ENCODE peak calls at places on chromosomes 12 and 14, in four cellular contexts. D is Peyer's patch, P is adrenal gland, J is stomach. M is an unnamed sample. For H3K36me3, the result is how much of the 10 kb centered on the place peaks cover.

GRCh38 chr12:84912191-84913142 is at the start of gene SLC6A15:
- DNase-seq in D (peak), P (no peak), J (no peak), M (peak)

GRCh38 chr12:44930972-44931600 is 55.0 kb upstream of the NELL2 start:
- DNase-seq in J (no peak), D (no peak), P (no peak), M (no peak)

GRCh38 chr12:52395761-52396434 is 10.2 kb downstream of the KRT82 start:
- DNase-seq in J (no peak), P (no peak), D (peak), M (peak)

GRCh38 chr12:15037091-15037723 is 64.4 kb downstream of the PDE6H start:
- DNase-seq in D (no peak), J (no peak), P (no peak), M (no peak)

GRCh38 chr12:125773033-125773432 is 707.8 kb downstream of the AACS start:
- DNase-seq in J (no peak), P (no peak), D (no peak), M (peak)

GRCh38 chr12:58633479-58633878 is 286.8 kb downstream of the LRIG3 start:
- DNase-seq in D (no peak), J (no peak), P (no peak), M (no peak)

GRCh38 chr14:75205586-75205985 is 29.2 kb upstream of the TMED10 start:
- DNase-seq in P (no peak), J (no peak), D (no peak), M (no peak)

GRCh38 chr12:104635944-104636343 is 179.2 kb downstream of the CHST11 start:
- DNase-seq in D (no peak), J (no peak), P (no peak), M (no peak)

GRCh38 chr12:4030938-4031702 is 157.9 kb upstream of the PARP11 start:
- DNase-seq in J (peak), D (peak), P (peak), M (peak)

GRCh38 chr12:5442251-5443006 is 10.5 kb downstream of the NTF3 start:
- DNase-seq in P (no peak), J (no peak), D (peak), M (peak)

GRCh38 chr14:90698379-90698869 is 117.8 kb downstream of the TTC7B start:
- DNase-seq in P (peak), D (peak), J (no peak), M (peak)

GRCh38 chr14:86087377-86087776 is 557.4 kb downstream of the FLRT2 start:
- DNase-seq in J (no peak), D (no peak), P (no peak), M (no peak)

GRCh38 chr12:5138256-5138655 is 94.6 kb downstream of the KCNA5 start:
- DNase-seq in D (no peak), P (no peak), J (no peak), M (no peak)

GRCh38 chr14:81509838-81510452 is 23.7 kb downstream of the SEL1L start:
- DNase-seq in J (no peak), D (no peak), P (no peak), M (no peak)

GRCh38 chr14:103625361-103626095 is 3.5 kb upstream of the KLC1 start:
- DNase-seq in D (peak), J (no peak), P (no peak), M (no peak)

GRCh38 chr14:23402296-23403138 is 5.6 kb downstream of the MYH6 start:
- DNase-seq in P (no peak), J (no peak), D (no peak), M (no peak)

GRCh38 chr12:6072302-6072752 is 52.1 kb downstream of the VWF start:
- DNase-seq in D (no peak), P (no peak), J (no peak), M (no peak)

GRCh38 chr12:105744659-105745058 is 394.1 kb downstream of the NUAK1 start:
- DNase-seq in D (no peak), P (no peak), J (no peak), M (no peak)

GRCh38 chr14:30142216-30142615 is 214.6 kb upstream of the PRKD1 start:
- DNase-seq in J (no peak), D (no peak), P (no peak), M (no peak)

GRCh38 chr12:64236549-64236948 is 14.5 kb upstream of the KICS2 start:
- DNase-seq in D (no peak), J (no peak), P (no peak), M (no peak)

GRCh38 chr12:84619053-84619452 is 293.5 kb downstream of the SLC6A15 start:
- DNase-seq in J (no peak), P (no peak), D (no peak), M (no peak)

GRCh38 chr12:1013618-1014489 is 22.8 kb downstream of the ERC1 start:
- DNase-seq in P (peak), D (no peak), J (no peak), M (no peak)

GRCh38 chr12:115542656-115543055 is 734.8 kb downstream of the MED13L start:
- DNase-seq in J (no peak), D (no peak), P (peak), M (no peak)

GRCh38 chr14:99537399-99537798 is 56.2 kb downstream of the CCNK start:
- DNase-seq in P (peak), J (no peak), D (no peak), M (no peak)

GRCh38 chr12:64639466-64639865 is 29.2 kb downstream of the RASSF3 start:
- DNase-seq in J (no peak), P (no peak), D (no peak), M (no peak)

GRCh38 chr14:103742499-103743255 is 27.1 kb downstream of the ZFYVE21 start:
- DNase-seq in P (no peak), D (peak), J (no peak), M (no peak)

GRCh38 chr14:35818346-35819115 is 7.6 kb upstream of the BRMS1L start:
- DNase-seq in P (no peak), J (no peak), D (no peak), M (peak)

GRCh38 chr12:60930146-60930545 is 1330.1 kb upstream of the USP15 start:
- DNase-seq in P (no peak), D (no peak), J (no peak), M (no peak)

GRCh38 chr12:130246560-130246959 is 84.3 kb downstream of the FZD10 start:
- DNase-seq in J (no peak), D (no peak), P (no peak), M (no peak)

DNA sequence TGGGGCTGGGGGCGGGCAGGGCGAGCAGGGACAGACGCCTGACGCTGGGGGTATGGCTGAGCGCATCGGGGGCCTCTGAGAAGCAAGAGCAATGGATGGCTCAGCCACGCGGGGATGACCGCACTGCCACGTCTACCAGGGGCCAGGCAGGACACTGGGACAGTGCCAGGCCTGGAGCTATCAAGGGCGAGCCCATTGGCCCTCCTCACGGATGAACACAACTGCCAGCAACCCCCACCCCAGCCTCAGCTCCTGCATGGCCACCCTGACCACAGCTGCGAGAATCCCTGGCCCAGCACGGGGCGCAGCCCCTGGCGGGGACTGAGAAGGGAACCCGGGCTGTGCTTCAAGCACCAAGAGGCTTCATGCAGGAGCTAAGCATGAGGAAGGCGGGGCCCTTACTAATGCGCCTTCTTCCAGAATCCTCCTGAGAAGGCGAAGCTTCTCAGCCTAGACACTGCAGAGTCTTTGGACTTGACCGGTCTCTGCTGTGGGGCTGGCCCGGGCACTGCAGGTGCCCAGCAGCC is 9.5 kb downstream of the ARL6IP4 start:
- DNase-seq in D (no peak), J (no peak), P (no peak), M (no peak)
- H3K36me3 ChIP-seq in D (under half), J (half or more), P (under half), M (under half)

GRCh38 chr14:105475916-105476845 is 1.6 kb downstream of the CRIP2 start:
- DNase-seq in P (no peak), D (no peak), J (peak), M (peak)
- TF ChIP-seq POLR2A in P (no peak), D (no peak), J (no peak), M (no peak)

GRCh38 chr12:128806573-128806972 is 17.2 kb downstream of the SLC15A4 start:
- DNase-seq in P (no peak), J (no peak), D (no peak), M (no peak)

GRCh38 chr12:128802756-128803155 is 21.0 kb downstream of the SLC15A4 start:
- DNase-seq in P (no peak), J (no peak), D (no peak), M (no peak)

GRCh38 chr12:128804762-128805161 is 19.0 kb downstream of the SLC15A4 start:
- DNase-seq in P (no peak), J (no peak), D (no peak), M (no peak)

GRCh38 chr12:128801879-128802391 is 21.8 kb downstream of the SLC15A4 start:
- DNase-seq in P (no peak), D (no peak), J (no peak), M (no peak)

GRCh38 chr12:128803788-128804187 is 20.0 kb downstream of the SLC15A4 start:
- DNase-seq in D (no peak), J (no peak), P (no peak), M (peak)
- H3K36me3 ChIP-seq in D (half or more), J (half or more), P (under half), M (under half)

GRCh38 chr12:119208626-119209061 is 29.9 kb downstream of the HSPB8 start:
- DNase-seq in D (peak), P (peak), J (peak), M (peak)
- TF ChIP-seq POLR2A in D (no peak), P (no peak), J (no peak), M (no peak)

DNA sequence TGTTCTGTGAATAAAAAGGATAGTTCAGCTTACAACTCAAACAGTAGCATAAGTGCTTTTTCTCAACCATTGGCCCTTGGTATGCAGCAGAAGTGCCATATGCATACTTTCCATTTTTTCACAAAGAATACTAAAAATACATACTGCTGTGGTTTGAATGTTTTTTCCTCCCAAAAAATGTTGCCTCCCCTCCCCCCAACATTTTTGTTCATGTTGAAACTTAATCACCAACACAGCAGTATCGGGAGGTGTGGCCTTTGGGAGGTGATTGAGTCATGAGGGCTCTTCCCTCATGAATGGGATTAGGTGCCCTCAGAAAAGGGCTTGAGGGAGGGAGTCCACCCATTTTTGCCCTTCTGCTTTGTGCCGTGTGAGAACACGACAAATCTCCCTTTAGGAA is 198.6 kb downstream of the ESR2 start:
- DNase-seq in J (no peak), D (no peak), P (no peak), M (no peak)
- H3K36me3 ChIP-seq in J (half or more), D (under half), P (under half), M (under half)

GRCh38 chr12:55908726-55909512 is 18.8 kb downstream of the PYM1 start:
- DNase-seq in J (no peak), D (no peak), P (no peak), M (peak)
- TF ChIP-seq POLR2A in J (no peak), D (no peak), P (no peak), M (no peak)

GRCh38 chr12:131756441-131756840 is 45.6 kb downstream of the SFSWAP start:
- DNase-seq in D (no peak), J (no peak), P (no peak), M (no peak)

GRCh38 chr12:131757111-131757510 is 46.2 kb downstream of the SFSWAP start:
- DNase-seq in D (no peak), P (no peak), J (no peak), M (no peak)

GRCh38 chr12:131754184-131754583 is 43.3 kb downstream of the SFSWAP start:
- DNase-seq in P (no peak), J (no peak), D (no peak), M (no peak)

GRCh38 chr12:131753757-131754156 is 42.9 kb downstream of the SFSWAP start:
- DNase-seq in J (no peak), P (no peak), D (no peak), M (no peak)

GRCh38 chr12:131755305-131756113 is 44.6 kb downstream of the SFSWAP start:
- DNase-seq in J (no peak), P (no peak), D (no peak), M (no peak)
- H3K36me3 ChIP-seq in J (half or more), P (under half), D (half or more), M (half or more)

GRCh38 chr12:26691234-26691970 is 141.6 kb downstream of the ITPR2 start:
- DNase-seq in P (peak), D (no peak), J (no peak), M (no peak)
- TF ChIP-seq POLR2A in P (no peak), D (no peak), J (no peak), M (no peak)

GRCh38 chr12:46205293-46205692 is 63.5 kb downstream of the SLC38A1 start:
- DNase-seq in D (no peak), P (no peak), J (no peak), M (no peak)

GRCh38 chr12:46206471-46206870 is 62.4 kb downstream of the SLC38A1 start:
- DNase-seq in P (no peak), J (no peak), D (no peak), M (no peak)

GRCh38 chr12:46209165-46209564 is 59.7 kb downstream of the SLC38A1 start:
- DNase-seq in P (no peak), D (no peak), J (no peak), M (no peak)

GRCh38 chr12:46208370-46208769 is 60.5 kb downstream of the SLC38A1 start:
- DNase-seq in D (no peak), P (no peak), J (no peak), M (no peak)

DNA sequence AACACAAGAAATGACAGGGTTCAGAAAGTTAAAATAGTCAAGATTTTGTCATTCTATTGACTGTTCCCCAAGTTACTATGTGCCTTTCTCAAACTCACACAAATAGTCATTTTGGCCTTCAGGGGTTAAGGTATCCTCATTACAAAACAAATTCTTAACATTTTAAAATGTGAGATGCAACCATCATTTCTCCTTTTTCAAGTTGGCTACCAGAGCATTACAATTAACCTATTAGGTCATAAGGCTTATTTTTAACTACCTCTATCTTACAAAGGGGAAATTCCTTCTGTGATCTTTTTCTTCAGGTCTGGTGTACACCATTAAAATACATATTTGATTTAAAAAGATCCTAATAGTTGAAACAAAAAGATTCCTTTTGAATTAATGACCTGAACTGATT is 61.2 kb downstream of the SLC38A1 start:
- DNase-seq in D (no peak), P (no peak), J (no peak), M (no peak)
- H3K36me3 ChIP-seq in D (under half), P (under half), J (under half), M (under half)

DNA sequence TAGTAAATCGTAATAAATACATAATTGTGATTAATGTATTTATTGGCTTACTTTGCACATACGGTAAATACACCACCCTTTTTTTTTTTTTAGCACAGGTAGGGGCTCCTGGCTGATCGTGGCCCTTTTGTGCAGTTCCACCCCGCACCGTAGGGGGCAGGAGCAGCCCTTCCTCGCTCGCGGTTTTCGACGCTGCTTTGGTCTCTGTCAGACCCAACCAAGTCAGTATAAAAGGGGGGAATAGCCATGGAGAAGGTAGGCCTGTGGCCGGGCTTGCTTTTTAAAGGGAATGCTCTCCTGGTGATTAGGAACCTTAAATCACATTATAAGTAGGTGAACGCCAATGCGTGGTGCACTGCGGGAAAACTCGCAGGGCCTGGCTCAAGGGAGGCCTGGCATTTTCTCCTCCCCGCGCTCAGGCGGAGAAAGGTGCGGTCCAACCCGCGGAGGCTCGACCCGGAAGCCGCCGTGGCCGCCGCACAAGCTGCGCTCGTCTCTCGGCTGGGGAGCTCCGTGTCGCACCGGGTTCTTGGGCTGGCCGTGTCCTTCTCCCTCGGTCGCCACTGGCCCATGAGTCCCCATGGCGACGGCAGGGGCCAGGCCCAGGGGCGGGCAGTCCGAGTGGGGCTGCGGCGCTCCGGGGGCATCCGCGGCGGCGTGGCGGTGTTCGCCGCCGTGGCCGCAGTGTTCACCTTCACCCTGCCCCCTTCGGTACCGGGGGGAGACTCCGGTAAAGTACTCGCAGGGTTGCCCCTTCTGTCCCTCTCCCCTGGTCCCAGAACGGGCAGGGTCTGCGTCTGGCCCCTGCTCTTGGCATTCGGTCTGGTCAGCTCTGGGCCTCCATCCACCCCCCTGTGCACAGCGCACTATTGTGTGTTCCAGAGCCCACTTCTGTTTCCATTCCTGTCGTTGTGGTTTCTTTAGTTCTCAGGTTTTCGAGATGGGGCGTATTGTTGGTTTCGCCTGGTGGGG is at the start of gene TMEM260:
- DNase-seq in J (peak), D (peak), P (peak), M (peak)
- TF ChIP-seq POLR2A in J (no peak), D (peak), P (peak), M (peak)

M was measured in body of pancreas.